ENCODE peak calls at places on chromosomes 6 and 20, in six cellular contexts. G is ascending aorta, H is right lobe of liver, Z is hepatocyte, B is cardiac fibroblast, N is Calu3. J is an unnamed sample.

GRCh38 chr6:155126727-155127439 is 131.8 kb downstream of the TIAM2 start:
- DNase-seq in G (peak), H (no peak), Z (peak), B (peak), N (peak), J (peak)

GRCh38 chr20:23200914-23201313 is 114.8 kb upstream of the CD93 start:
- DNase-seq in G (peak), H (no peak), Z (peak), B (peak), N (peak), J (no peak)

GRCh38 chr20:31566332-31566657 is 38.8 kb upstream of the ID1 start:
- DNase-seq in G (no peak), H (no peak), Z (no peak), B (no peak), N (peak), J (no peak)

GRCh38 chr20:54076259-54076658 is 5.9 kb upstream of the BCAS1 start:
- DNase-seq in G (no peak), H (no peak), Z (no peak), B (no peak), N (no peak), J (no peak)

GRCh38 chr20:32238483-32239425 is 31.1 kb downstream of the POFUT1 start:
- DNase-seq in G (no peak), H (no peak), Z (no peak), B (no peak), N (no peak), J (no peak)

GRCh38 chr6:125312950-125313349 is 11.2 kb upstream of the HDDC2 start:
- DNase-seq in G (no peak), H (no peak), Z (no peak), B (no peak), N (no peak), J (no peak)

GRCh38 chr6:80143312-80143960 is 37.0 kb downstream of the BCKDHB start:
- DNase-seq in G (peak), H (peak), Z (peak), B (peak), N (peak), J (peak)

GRCh38 chr20:39885975-39886649 is 802.9 kb downstream of the MAFB start:
- DNase-seq in G (peak), H (peak), Z (peak), B (peak), N (peak), J (peak)

GRCh38 chr6:75368151-75368779 is 83.7 kb upstream of the TMEM30A start:
- DNase-seq in G (no peak), H (no peak), Z (peak), B (peak), N (peak), J (no peak)

GRCh38 chr6:42255050-42255449 is 37.4 kb upstream of the MRPS10 start:
- DNase-seq in G (no peak), H (no peak), Z (no peak), B (no peak), N (no peak), J (peak)

GRCh38 chr20:46296526-46297250 is 11.6 kb downstream of the CDH22 start:
- DNase-seq in G (no peak), H (no peak), Z (no peak), B (no peak), N (no peak), J (no peak)

GRCh38 chr6:85464260-85464644 is 14.4 kb downstream of the NT5E start:
- DNase-seq in G (peak), H (no peak), Z (no peak), B (peak), N (peak), J (peak)

GRCh38 chr20:41905186-41905585 is 287.0 kb upstream of the CHD6 start:
- DNase-seq in G (no peak), H (no peak), Z (no peak), B (no peak), N (no peak), J (no peak)

GRCh38 chr6:128601060-128601459 is 80.7 kb upstream of the PTPRK start:
- DNase-seq in G (no peak), H (no peak), Z (peak), B (peak), N (no peak), J (no peak)

GRCh38 chr6:159701413-159701999 is 8.5 kb upstream of the SOD2 start:
- DNase-seq in G (peak), H (no peak), Z (peak), B (peak), N (no peak), J (peak)

GRCh38 chr6:81854474-81854873 is 102.0 kb upstream of the TENT5A start:
- DNase-seq in G (no peak), H (no peak), Z (no peak), B (no peak), N (no peak), J (no peak)

GRCh38 chr6:136191606-136192005 is 58.5 kb downstream of the MTFR2 start:
- DNase-seq in G (no peak), H (no peak), Z (no peak), B (no peak), N (no peak), J (no peak)
- TF ChIP-seq CTCF in G (no peak), H (no peak), Z (no peak), B (no peak), N (no peak), J (no peak)

GRCh38 chr6:44561832-44562496 is 174.5 kb downstream of the CDC5L start:
- DNase-seq in G (no peak), H (no peak), Z (no peak), B (no peak), N (no peak), J (no peak)

GRCh38 chr6:44560458-44561061 is 173.1 kb downstream of the CDC5L start:
- DNase-seq in G (no peak), H (no peak), Z (no peak), B (no peak), N (no peak), J (no peak)

GRCh38 chr6:44558315-44559227 is 171.1 kb downstream of the CDC5L start:
- DNase-seq in G (no peak), H (no peak), Z (no peak), B (peak), N (no peak), J (no peak)

GRCh38 chr6:44561062-44561591 is 173.6 kb downstream of the CDC5L start:
- DNase-seq in G (no peak), H (no peak), Z (no peak), B (no peak), N (no peak), J (no peak)

GRCh38 chr6:44559486-44560270 is 172.2 kb downstream of the CDC5L start:
- DNase-seq in G (no peak), H (no peak), Z (no peak), B (no peak), N (no peak), J (no peak)
- TF ChIP-seq CTCF in G (no peak), H (no peak), Z (no peak), B (no peak), N (no peak), J (no peak)

GRCh38 chr20:10315138-10315537 is 96.5 kb downstream of the SNAP25 start:
- DNase-seq in G (no peak), H (no peak), Z (no peak), B (no peak), N (no peak), J (no peak)

GRCh38 chr20:10314198-10314597 is 95.6 kb downstream of the SNAP25 start:
- DNase-seq in G (no peak), H (no peak), Z (no peak), B (peak), N (no peak), J (no peak)

GRCh38 chr20:10313701-10314100 is 95.1 kb downstream of the SNAP25 start:
- DNase-seq in G (no peak), H (no peak), Z (peak), B (peak), N (no peak), J (no peak)

GRCh38 chr20:10318625-10319024 is 100.0 kb downstream of the SNAP25 start:
- DNase-seq in G (no peak), H (no peak), Z (no peak), B (no peak), N (no peak), J (no peak)

DNA sequence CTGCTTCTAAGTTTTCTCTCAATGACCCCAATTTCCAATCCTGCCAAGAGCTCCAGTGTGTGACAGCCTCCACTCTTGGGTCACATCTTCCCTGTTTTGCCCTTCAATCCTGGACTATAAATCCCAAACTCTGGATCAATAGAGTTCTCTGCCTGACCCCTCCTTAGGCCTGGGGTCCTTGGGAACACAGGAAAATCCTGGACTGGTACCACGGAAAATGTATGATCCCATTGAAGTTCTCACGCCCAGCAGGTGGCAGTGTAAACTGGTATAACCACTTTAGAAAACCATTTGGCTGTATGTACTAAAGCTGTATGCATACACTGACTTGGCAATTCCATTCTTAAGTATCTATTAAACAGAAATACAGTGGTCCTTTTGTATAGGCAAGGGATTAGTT is 98.0 kb downstream of the SNAP25 start:
- DNase-seq in G (no peak), H (peak), Z (peak), B (no peak), N (peak), J (no peak)
- TF ChIP-seq CTCF in G (no peak), H (peak), Z (peak), B (peak), N (no peak), J (peak)

GRCh38 chr20:62899633-62900051 is 26.7 kb downstream of the DIDO1 start:
- DNase-seq in G (no peak), H (no peak), Z (peak), B (peak), N (no peak), J (no peak)
- TF ChIP-seq CTCF in G (no peak), H (no peak), Z (no peak), B (no peak), N (no peak), J (peak)

GRCh38 chr6:10491463-10491862 is 29.7 kb upstream of the GCNT2 start:
- DNase-seq in G (no peak), H (no peak), Z (no peak), B (no peak), N (no peak), J (no peak)

GRCh38 chr6:10495014-10495413 is 26.1 kb upstream of the GCNT2 start:
- DNase-seq in G (no peak), H (no peak), Z (no peak), B (no peak), N (no peak), J (no peak)
- TF ChIP-seq CTCF in G (no peak), H (no peak), Z (no peak), B (no peak), N (no peak), J (no peak)

GRCh38 chr6:137767465-137767864 is 99.6 kb upstream of the TNFAIP3 start:
- DNase-seq in G (no peak), H (no peak), Z (no peak), B (no peak), N (no peak), J (no peak)

GRCh38 chr6:137769797-137770362 is 97.2 kb upstream of the TNFAIP3 start:
- DNase-seq in G (no peak), H (no peak), Z (no peak), B (no peak), N (no peak), J (no peak)

GRCh38 chr6:137768935-137769334 is 98.1 kb upstream of the TNFAIP3 start:
- DNase-seq in G (no peak), H (no peak), Z (no peak), B (no peak), N (no peak), J (no peak)

GRCh38 chr6:137766596-137767370 is 100.3 kb upstream of the TNFAIP3 start:
- DNase-seq in G (no peak), H (no peak), Z (no peak), B (no peak), N (no peak), J (no peak)

GRCh38 chr6:137767931-137768690 is 98.9 kb upstream of the TNFAIP3 start:
- DNase-seq in G (no peak), H (no peak), Z (no peak), B (peak), N (no peak), J (peak)
- TF ChIP-seq CTCF in G (no peak), H (no peak), Z (no peak), B (no peak), N (no peak), J (no peak)

DNA sequence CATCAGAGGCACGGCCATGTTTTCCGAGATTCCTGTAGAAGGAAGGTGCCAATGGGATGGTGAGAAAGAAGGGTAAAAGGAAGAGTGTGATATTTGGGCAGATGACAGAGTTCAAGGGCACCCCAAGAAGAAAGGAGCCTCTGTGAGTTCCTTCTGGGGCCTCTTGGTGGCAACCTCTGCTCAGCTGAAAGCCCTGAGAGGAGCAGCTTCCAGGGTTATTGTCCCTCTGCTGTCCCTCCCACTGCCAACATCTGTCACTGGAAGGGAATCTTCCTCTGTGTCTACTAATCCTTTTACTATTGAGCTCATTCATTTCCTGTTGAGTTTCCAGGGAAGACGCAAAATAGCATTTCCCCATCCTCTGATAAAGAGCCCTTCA is 40.0 kb upstream of the KCNK16 start:
- DNase-seq in G (no peak), H (no peak), Z (no peak), B (no peak), N (peak), J (peak)
- TF ChIP-seq CTCF in G (no peak), H (no peak), Z (peak), B (peak), N (no peak), J (peak)

DNA sequence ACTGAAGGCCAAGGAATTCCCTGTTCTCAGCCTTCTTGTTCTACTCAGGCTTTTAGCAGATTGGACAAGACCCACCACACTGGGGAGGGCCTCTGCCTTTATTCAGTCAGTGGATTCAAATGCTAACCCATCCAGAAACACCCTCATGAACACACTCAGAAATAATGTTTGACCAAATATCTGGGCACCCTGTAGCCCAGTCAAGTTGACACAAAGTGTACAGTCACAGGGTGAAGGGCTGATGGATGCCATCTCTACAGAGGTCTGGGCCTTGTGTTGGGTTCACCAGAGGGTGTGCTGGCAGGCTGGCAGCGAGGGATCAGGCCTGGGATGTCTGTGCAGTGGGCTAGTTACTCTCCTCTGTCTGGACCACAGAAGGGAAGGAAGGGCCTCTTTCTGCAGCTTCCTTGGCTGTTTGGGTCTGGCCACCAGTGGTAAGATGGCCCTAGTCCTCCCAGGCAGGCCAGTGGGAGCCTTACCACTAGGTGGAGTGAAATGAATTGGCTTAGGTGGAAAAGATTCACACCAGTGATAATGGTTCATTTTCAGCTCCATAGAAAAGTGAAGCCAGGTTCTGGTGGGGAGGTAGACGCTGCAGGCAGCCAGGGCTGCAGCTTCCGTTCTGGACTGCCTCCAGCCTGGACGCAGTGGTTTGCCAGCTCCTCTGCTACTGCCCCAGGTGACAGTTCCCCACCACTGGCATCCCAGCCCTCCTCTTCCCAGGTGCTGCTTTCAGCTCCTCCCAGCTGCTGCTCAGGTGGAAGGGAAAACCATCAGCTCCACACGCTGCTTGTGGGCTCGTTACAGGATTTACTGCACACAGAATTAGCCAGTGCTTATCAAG is 9.2 kb downstream of the TUBB2A start:
- DNase-seq in G (no peak), H (no peak), Z (no peak), B (no peak), N (no peak), J (no peak)
- TF ChIP-seq CTCF in G (no peak), H (no peak), Z (no peak), B (no peak), N (no peak), J (no peak)

DNA sequence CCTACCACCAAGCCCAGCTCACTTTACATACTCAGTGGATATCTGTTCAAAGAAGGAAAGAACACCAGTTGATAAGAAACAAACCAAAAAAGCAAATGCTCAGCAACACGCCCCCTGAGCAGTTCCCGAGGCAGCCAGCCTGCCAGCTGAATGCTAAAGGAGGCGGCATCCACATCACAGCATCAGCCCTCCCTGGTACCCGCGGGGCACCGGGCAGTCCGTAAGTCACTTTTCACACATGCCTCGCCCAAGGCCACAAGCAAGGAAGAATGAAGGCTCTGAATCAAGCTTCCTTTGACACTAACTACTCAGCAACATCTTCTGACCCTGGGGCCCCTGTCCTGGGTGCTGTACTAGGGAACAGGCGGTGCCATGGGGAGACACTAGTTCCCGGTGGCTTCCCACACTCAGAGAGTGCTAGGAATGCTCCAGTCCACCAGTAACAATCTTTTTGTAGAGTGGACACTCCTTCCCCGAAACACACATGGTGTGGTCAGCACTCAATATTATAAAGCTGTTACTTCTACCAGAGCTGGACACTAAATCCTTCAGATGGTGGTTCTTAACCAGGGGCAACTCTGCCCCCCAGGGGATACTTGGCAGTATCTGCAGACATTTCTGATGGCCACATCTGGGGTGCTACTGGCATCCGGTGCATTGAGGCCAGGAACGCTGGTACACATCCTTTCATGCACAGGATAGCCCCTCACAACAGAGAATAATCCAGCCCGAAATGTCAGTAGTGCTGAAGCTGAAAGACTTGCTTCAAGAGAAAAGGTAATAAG is 124.6 kb downstream of the NFATC2 start:
- DNase-seq in G (no peak), H (no peak), Z (no peak), B (no peak), N (no peak), J (no peak)
- TF ChIP-seq CTCF in G (no peak), H (no peak), Z (no peak), B (no peak), N (no peak), J (no peak)

GRCh38 chr6:31689249-31690110 is 8.6 kb upstream of the LY6G5C start:
- DNase-seq in G (no peak), H (no peak), Z (no peak), B (no peak), N (peak), J (no peak)
- TF ChIP-seq CTCF in G (peak), H (no peak), Z (no peak), B (peak), N (peak), J (peak)

J was measured in AG10803.